ENCODE peak calls at places on chromosomes 11 and 22, in four cellular contexts. Y is body of pancreas, O is sigmoid colon, U is A549. D is an unnamed sample.

GRCh38 chr22:35314161-35314942 is 14.7 kb downstream of the TOM1 start:
- DNase-seq in Y (peak; percentile 7), O (peak; percentile 64), U (no peak), D (no peak)

GRCh38 chr11:78295347-78295746 is 106.6 kb downstream of the USP35 start:
- DNase-seq in Y (no peak), O (no peak), U (no peak), D (no peak)

GRCh38 chr22:28299760-28300159 is 379.9 kb downstream of the TTC28 start:
- DNase-seq in Y (peak; percentile 14), O (no peak), U (no peak), D (no peak)

GRCh38 chr11:57306156-57306876 is 18.4 kb downstream of the TNKS1BP1 start:
- DNase-seq in Y (no peak), O (peak; percentile 55), U (no peak), D (no peak)

GRCh38 chr22:26672060-26672471 is 14.7 kb downstream of the MIAT start:
- DNase-seq in Y (no peak), O (no peak), U (no peak), D (no peak)

GRCh38 chr11:82703796-82704195 is 29.9 kb downstream of the FAM181B start:
- DNase-seq in Y (no peak), O (no peak), U (no peak), D (no peak)

GRCh38 chr11:17930544-17931144 is 82.2 kb downstream of the SERGEF start:
- DNase-seq in Y (no peak), O (no peak), U (no peak), D (no peak)

GRCh38 chr11:70483077-70483861 is 84.9 kb downstream of the CTTN start:
- DNase-seq in Y (no peak), O (no peak), U (peak; percentile 68), D (peak; percentile 85)

GRCh38 chr11:134017773-134018430 is 51.0 kb upstream of the JAM3 start:
- DNase-seq in Y (no peak), O (no peak), U (no peak), D (no peak)

GRCh38 chr22:38751422-38752346 is 4.1 kb downstream of the SUN2 start:
- DNase-seq in Y (no peak), O (no peak), U (no peak), D (no peak)

GRCh38 chr11:28176231-28176853 is 68.2 kb downstream of the METTL15 start:
- DNase-seq in Y (no peak), O (no peak), U (no peak), D (no peak)

GRCh38 chr11:65429069-65429681 is 6.6 kb downstream of the NEAT1 start:
- DNase-seq in Y (peak; percentile 45), O (peak; percentile 69), U (no peak), D (no peak)

GRCh38 chr11:14969922-14970323 is 2.2 kb downstream of the CALCA start:
- DNase-seq in Y (peak; percentile 44), O (no peak), U (no peak), D (no peak)

GRCh38 chr11:11813288-11813962 is 28.3 kb upstream of the USP47 start:
- DNase-seq in Y (peak; percentile 44), O (peak; percentile 78), U (peak; percentile 45), D (peak; percentile 53)

GRCh38 chr11:86978756-86979608 is 23.8 kb upstream of the FZD4 start:
- DNase-seq in Y (no peak), O (no peak), U (peak; percentile 38), D (no peak)

GRCh38 chr11:134048028-134048427 is 20.8 kb upstream of the JAM3 start:
- DNase-seq in Y (no peak), O (no peak), U (no peak), D (no peak)

GRCh38 chr22:38397189-38398097 is 57.6 kb downstream of the KCNJ4 start:
- DNase-seq in Y (peak; percentile 40), O (no peak), U (no peak), D (no peak)

GRCh38 chr11:77208535-77208934 is 80.5 kb downstream of the MYO7A start:
- DNase-seq in Y (no peak), O (no peak), U (no peak), D (no peak)

GRCh38 chr11:57781529-57781943 is 19.9 kb downstream of the CTNND1 start:
- DNase-seq in Y (peak; percentile 82), O (no peak), U (no peak), D (no peak)

GRCh38 chr11:43360361-43361032 is 1.8 kb downstream of the TTC17 start:
- DNase-seq in Y (no peak), O (no peak), U (no peak), D (no peak)

GRCh38 chr11:8268530-8269461 is 5.1 kb upstream of the LMO1 start:
- DNase-seq in Y (no peak), O (peak; percentile 47), U (no peak), D (no peak)

GRCh38 chr11:77202941-77203900 is 75.2 kb downstream of the MYO7A start:
- DNase-seq in Y (no peak), O (peak; percentile 51), U (no peak), D (no peak)

GRCh38 chr22:49768961-49769690 is 58.5 kb downstream of the BRD1 start:
- DNase-seq in Y (no peak), O (peak; percentile 70), U (no peak), D (no peak)

GRCh38 chr11:2259897-2260451 is 10.4 kb downstream of the ASCL2 start:
- DNase-seq in Y (no peak), O (peak; percentile 50), U (no peak), D (no peak)

GRCh38 chr11:60363542-60364525 is 14.5 kb upstream of the MS4A7 start:
- DNase-seq in Y (peak; percentile 74), O (no peak), U (peak; percentile 45), D (no peak)

GRCh38 chr11:61666684-61667297 is 13.4 kb upstream of the DAGLA start:
- DNase-seq in Y (peak; percentile 79), O (no peak), U (no peak), D (no peak)
- TF ChIP-seq POLR2A in Y (peak; percentile 25), O (no peak), U (no peak), D (no peak)

DNA sequence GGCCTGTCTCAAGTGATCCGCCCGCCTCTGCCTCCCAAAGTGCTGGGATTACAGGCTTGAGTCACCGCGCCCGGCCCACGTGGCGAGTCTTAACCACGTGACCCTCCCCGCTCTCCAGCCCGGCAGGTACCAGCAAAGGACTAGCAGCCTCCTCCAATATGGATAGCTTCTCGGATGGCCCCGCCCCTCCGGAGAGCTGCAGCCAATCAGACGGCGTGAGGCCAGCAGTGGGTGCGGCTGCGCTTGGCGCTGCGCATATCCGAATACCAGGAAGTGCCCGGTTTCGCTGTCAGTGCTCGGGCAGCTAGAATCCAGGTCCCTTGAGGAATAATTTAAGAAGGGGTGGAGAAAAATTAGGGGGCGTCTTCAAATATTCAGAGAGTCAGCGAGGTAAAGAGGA is 14.7 kb upstream of the PISD start:
- DNase-seq in Y (peak; percentile 97), O (peak; percentile 96), U (peak; percentile 83), D (no peak)
- TF ChIP-seq POLR2A in Y (peak; percentile 82), O (no peak), U (no peak), D (no peak)

DNA sequence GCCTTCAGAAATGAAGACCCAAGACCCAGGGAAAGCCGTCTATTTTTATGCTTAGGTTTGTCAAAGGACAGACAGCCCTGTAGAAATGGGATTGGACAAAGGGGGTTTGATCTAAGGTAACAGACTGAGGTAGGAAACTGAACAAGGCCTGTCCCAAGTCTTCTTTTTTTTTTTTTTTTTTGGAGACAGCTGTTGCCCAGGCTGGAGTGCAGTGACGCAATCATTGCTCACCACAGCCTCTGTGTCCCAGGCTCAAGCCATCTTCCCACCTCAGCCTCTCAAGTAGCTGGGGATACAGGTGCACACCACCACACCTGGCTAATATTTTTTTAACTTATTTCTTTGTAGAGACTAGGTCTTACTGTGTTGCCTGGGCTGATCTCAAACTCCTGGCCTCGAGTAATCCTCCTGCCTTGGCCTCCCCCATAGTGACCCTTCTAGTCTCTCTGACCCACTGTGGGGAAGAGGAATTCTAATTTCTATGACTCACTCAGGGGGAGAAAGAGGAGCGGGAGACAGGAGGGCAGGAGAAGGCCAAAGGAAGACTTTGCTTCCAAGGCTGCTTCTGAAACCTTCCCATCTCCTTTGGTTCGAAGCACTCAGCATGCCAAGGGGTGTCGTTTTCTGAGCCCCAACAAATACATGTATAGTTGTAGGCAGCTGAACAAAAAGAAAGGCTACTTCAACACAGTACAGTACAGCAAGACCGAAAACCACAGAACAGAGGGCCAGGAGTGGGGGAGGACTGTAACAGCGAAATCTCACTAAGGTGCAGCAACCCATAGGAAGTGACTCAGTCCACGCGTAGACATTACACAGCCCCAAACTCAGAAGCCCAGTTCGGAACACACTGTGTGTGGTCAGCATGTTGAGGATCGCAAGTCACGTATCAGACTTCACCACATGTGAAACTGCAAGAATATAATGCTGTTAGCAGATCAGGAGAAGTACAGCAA is 872 bp downstream of the TMA7B start:
- DNase-seq in Y (no peak), O (no peak), U (no peak), D (peak; percentile 62)
- TF ChIP-seq POLR2A in Y (no peak), O (no peak), U (no peak), D (no peak)

DNA sequence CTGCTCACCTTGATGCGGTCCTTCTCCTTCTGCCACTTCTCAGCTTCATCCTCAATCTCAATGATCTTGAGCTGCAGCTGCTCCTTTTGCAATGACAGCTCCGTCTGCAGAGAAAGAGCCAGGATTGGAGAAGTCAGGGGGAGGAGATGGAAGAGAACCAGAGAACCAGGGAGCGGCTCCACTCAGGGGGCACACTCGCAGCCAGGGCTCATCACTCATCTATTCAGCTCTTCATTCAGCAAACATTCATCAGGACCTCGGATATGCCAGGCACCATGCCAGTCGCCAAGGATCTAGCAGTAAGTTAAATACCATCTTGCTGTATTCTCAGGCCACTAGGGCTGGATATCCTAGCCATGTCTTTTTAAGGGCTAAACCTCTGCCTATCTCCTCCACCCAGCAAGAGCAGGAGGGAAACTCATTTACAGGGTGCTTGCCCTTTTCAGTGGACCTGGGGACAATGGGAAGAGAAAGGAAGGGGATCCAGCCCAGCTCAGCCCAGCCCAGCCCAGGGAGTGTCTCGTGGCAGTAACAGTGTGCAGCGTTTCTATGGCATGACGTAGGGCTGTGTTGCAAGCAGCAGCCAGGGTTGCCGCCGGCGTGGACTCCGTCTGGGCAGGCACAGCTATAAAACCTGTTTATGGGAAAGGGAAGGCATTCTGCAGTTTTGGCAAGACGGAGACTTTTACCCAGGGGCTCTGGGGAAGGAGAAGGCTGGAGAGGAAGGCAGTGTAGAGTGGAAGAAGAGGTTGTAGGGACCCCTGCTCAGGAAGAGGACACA is 9.3 kb downstream of the TRIM29 start:
- DNase-seq in Y (no peak), O (peak; percentile 93), U (no peak), D (peak; percentile 38)
- TF ChIP-seq POLR2A in Y (no peak), O (no peak), U (no peak), D (no peak)

DNA sequence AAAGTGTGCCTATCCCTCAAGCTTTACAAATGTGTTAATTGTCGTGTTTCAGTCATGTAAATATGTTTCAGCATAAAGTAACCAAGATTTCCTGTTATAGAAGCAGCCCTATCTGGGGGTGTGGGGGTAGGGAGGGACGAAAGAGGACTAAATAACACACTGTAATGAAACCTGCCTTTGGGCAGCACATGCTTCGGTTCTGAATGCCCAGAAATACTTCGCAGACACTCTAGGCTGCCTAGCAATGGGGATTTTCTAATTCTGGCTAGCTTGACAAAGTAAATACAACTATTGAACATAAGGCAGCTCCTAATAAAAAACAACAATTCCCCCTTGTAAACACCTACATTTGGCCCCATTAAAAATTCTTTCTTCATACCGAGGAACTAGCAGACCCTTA is 42.4 kb downstream of the PAX6 start:
- DNase-seq in Y (no peak), O (no peak), U (no peak), D (no peak)
- TF ChIP-seq POLR2A in Y (no peak), O (no peak), U (no peak), D (no peak)

GRCh38 chr11:75585271-75585670 is 23.2 kb downstream of the SERPINH1 start:
- DNase-seq in Y (no peak), O (no peak), U (no peak), D (no peak)

GRCh38 chr11:75583710-75584658 is 21.9 kb downstream of the SERPINH1 start:
- DNase-seq in Y (peak; percentile 25), O (peak; percentile 92), U (no peak), D (no peak)

GRCh38 chr11:75582461-75582934 is 20.4 kb downstream of the SERPINH1 start:
- DNase-seq in Y (no peak), O (no peak), U (no peak), D (no peak)

GRCh38 chr11:75579841-75580240 is 17.8 kb downstream of the SERPINH1 start:
- DNase-seq in Y (no peak), O (no peak), U (no peak), D (no peak)

GRCh38 chr11:75582935-75583709 is 21.1 kb downstream of the SERPINH1 start:
- DNase-seq in Y (peak; percentile 58), O (peak; percentile 87), U (peak; percentile 59), D (peak; percentile 80)
- TF ChIP-seq POLR2A in Y (peak; percentile 75), O (no peak), U (peak; percentile 23), D (peak; percentile 64)

D was measured in H54.